ENCODE peak calls at places on chromosomes 12 and 14, in four cellular contexts. V is HepG2, P is K562, U is GM12878. H is an unnamed sample.

GRCh38 chr14:76761198-76761848 is at the start of gene VASH1:
- DNase-seq in V (no peak), U (no peak), P (peak), H (peak)

GRCh38 chr14:74240794-74241610 is 1.8 kb downstream of the VSX2 start:
- DNase-seq in V (no peak), U (no peak), P (no peak), H (peak)

GRCh38 chr12:81146228-81147225 is 68.6 kb downstream of the ACSS3 start:
- DNase-seq in P (no peak), U (no peak), V (peak), H (no peak)

GRCh38 chr12:109959411-109960093 is 36.6 kb downstream of the GIT2 start:
- DNase-seq in V (no peak), U (no peak), P (no peak), H (no peak)

GRCh38 chr14:31206536-31207286 is 882 bp downstream of the HECTD1 start:
- DNase-seq in V (peak), P (peak), U (no peak), H (peak)

GRCh38 chr12:81015510-81015909 is 62.4 kb upstream of the ACSS3 start:
- DNase-seq in P (no peak), U (no peak), V (peak), H (no peak)

GRCh38 chr12:121025442-121026226 is 9.3 kb upstream of the C12orf43 start:
- DNase-seq in V (peak), P (no peak), U (no peak), H (no peak)

GRCh38 chr14:94612580-94613554 is 676 bp downstream of the SERPINA3 start:
- DNase-seq in U (no peak), P (no peak), V (peak), H (no peak)

GRCh38 chr14:61417890-61418455 is 96.6 kb downstream of the PRKCH start:
- DNase-seq in U (no peak), P (no peak), V (no peak), H (no peak)

GRCh38 chr12:115155665-115156645 is 472.0 kb upstream of the TBX3 start:
- DNase-seq in P (no peak), U (no peak), V (no peak), H (no peak)

GRCh38 chr12:120220838-120221575 is 20.1 kb upstream of the RPLP0 start:
- DNase-seq in U (no peak), V (peak), P (no peak), H (no peak)

GRCh38 chr14:70658899-70659298 is 17.2 kb downstream of the TTC9 start:
- DNase-seq in U (no peak), P (no peak), V (no peak), H (no peak)

GRCh38 chr12:674272-674781 is 11.1 kb upstream of the NINJ2 start:
- DNase-seq in V (no peak), U (peak), P (peak), H (no peak)

GRCh38 chr12:69262264-69262974 is 23.1 kb downstream of the CPSF6 start:
- DNase-seq in P (no peak), V (no peak), U (no peak), H (no peak)

GRCh38 chr12:53005215-53005985 is 856 bp upstream of the EIF4B start:
- DNase-seq in U (no peak), P (no peak), V (no peak), H (peak)

GRCh38 chr14:24430682-24431568 is 1.2 kb downstream of the KHNYN start:
- DNase-seq in V (no peak), U (no peak), P (peak), H (no peak)

GRCh38 chr12:96247567-96247962 is 53.4 kb downstream of the ELK3 start:
- DNase-seq in U (no peak), P (no peak), V (no peak), H (no peak)

GRCh38 chr14:101716077-101716950 is 45.2 kb upstream of the PPP2R5C start:
- DNase-seq in P (peak), U (no peak), V (no peak), H (no peak)

GRCh38 chr12:93624595-93625294 is 52.3 kb downstream of the SOCS2 start:
- DNase-seq in P (peak), V (peak), U (peak), H (no peak)

GRCh38 chr14:101369916-101370592 is 191.2 kb upstream of the DIO3 start:
- DNase-seq in P (no peak), U (no peak), V (no peak), H (no peak)

GRCh38 chr14:106605548-106606448 is 1079.4 kb downstream of the TMEM121 start:
- DNase-seq in U (peak), P (peak), V (peak), H (peak)

GRCh38 chr14:95666450-95666849 is 19.8 kb upstream of the TCL1B start:
- DNase-seq in P (no peak), V (no peak), U (no peak), H (no peak)

GRCh38 chr14:64971890-64972785 is at the start of gene RAB15:
- DNase-seq in U (no peak), V (no peak), P (peak), H (peak)

GRCh38 chr12:21502164-21502496 is 541 bp downstream of the GOLT1B start:
- DNase-seq in U (peak), V (peak), P (peak), H (no peak)

GRCh38 chr12:94208433-94208921 is 60.1 kb downstream of the PLXNC1 start:
- DNase-seq in V (no peak), U (no peak), P (peak), H (no peak)

GRCh38 chr12:109461846-109462766 is 15.0 kb downstream of the KCTD10 start:
- DNase-seq in P (no peak), V (peak), U (no peak), H (peak)

GRCh38 chr12:101040936-101041335 is 169.1 kb downstream of the SLC5A8 start:
- DNase-seq in P (no peak), U (no peak), V (no peak), H (no peak)

GRCh38 chr12:57452181-57452936 is 2.7 kb upstream of the INHBE start:
- DNase-seq in U (no peak), V (no peak), P (peak), H (no peak)

GRCh38 chr12:99984271-99985128 is at the start of gene ANKS1B:
- DNase-seq in V (no peak), U (no peak), P (peak), H (peak)

GRCh38 chr14:20760950-20761349 is 7.3 kb upstream of the EDDM3B start:
- DNase-seq in V (no peak), U (no peak), P (no peak), H (no peak)

GRCh38 chr12:54300732-54301427 is at the start of gene NFE2:
- DNase-seq in U (no peak), V (peak), P (peak), H (peak)

GRCh38 chr12:1799068-1799881 is 21.1 kb upstream of the LRTM2 start:
- DNase-seq in U (no peak), V (no peak), P (no peak), H (peak)

GRCh38 chr14:33941727-33942126 is 9.1 kb downstream of the EGLN3 start:
- DNase-seq in V (no peak), U (no peak), P (no peak), H (no peak)

GRCh38 chr14:104001003-104001402 is 58.7 kb upstream of the RD3L start:
- DNase-seq in U (no peak), P (peak), V (peak), H (peak)
- TF ChIP-seq YY1 in U (no peak), P (no peak), V (no peak), H (no peak)

GRCh38 chr14:75427126-75427481 is 718 bp upstream of the JDP2 start:
- DNase-seq in V (no peak), P (no peak), U (no peak), H (no peak)
- TF ChIP-seq ZBTB33 in V (no peak), P (peak), U (no peak), H (no peak)

GRCh38 chr14:97977711-97978261 is 1180.6 kb downstream of the VRK1 start:
- DNase-seq in V (no peak), P (no peak), U (no peak), H (peak)
- TF ChIP-seq NFIC in V (no peak), P (no peak), U (no peak), H (no peak)

DNA sequence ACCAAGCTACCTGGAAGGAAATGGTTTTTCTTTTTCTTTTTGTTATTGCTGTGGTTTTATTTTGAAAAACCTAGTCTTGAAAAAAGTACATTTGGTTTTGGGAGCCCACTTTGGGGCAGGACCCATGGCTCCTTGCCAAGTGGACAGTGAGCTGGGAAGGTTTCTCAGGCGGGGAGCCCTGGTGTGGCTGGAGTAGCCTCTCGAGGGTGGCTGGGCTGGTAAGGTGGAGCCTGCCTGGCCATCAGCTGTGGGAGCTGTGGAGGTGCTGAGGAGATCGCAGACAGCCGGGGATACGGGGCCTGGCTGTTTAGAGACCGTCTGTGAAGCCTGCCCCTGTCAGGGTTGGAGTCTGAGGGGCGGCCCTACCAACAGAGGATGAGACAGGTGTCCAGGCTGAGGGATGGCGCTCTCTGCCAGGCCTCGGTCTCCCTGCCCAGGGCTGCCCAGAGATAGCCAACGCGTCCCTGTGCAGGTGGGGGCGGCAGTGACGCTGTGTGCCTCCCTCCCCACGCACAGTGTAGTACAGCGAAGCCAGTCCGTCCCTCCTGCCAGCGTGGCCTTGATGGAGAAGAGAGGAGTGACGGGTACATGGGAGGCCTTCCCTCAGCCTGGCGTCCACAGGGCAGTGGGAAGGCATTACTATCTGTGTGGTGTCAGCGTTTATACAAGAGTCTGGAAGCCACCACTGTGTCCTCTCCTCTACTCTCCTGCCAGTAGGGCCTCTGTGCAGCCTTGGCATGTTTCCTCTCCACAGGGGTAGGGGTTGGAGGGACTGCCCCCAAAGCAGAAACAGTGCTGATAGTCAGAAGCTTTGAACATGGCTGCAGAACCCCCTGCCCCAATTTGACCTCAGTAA is 5.9 kb downstream of the RIN3 start:
- DNase-seq in P (no peak), U (no peak), V (no peak), H (no peak)
- TF ChIP-seq YY1 in P (no peak), U (no peak), V (no peak), H (no peak)

GRCh38 chr14:40911161-40911560 is 695.5 kb upstream of the LRFN5 start:
- DNase-seq in U (no peak), V (no peak), P (no peak), H (no peak)

DNA sequence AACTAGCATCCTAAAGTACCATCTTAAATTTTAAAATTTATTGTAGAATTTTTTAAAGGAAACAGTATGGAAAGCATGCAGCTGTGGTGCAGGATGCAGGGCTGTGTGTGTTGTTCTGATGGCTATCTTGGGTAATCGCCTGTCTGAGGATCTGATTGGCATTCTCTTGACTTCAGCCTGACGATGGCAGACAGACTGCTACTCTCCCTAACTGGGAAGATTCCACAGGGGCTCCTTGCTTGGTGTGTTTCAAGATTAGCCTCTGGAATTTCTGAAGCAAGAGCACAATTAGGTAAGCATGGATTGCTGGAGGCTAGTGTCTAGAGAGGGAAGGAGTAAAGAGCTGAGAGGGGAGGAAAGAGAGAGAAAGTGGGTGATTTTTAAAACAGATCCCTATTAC is 696.8 kb upstream of the LRFN5 start:
- DNase-seq in V (no peak), P (no peak), U (no peak), H (peak)
- TF ChIP-seq ZBTB33 in V (no peak), P (no peak), U (no peak), H (no peak)

GRCh38 chr12:132356686-132357622 is 27.6 kb upstream of the GALNT9 start:
- DNase-seq in U (no peak), V (no peak), P (peak), H (no peak)
- TF ChIP-seq NFIC in U (no peak), V (no peak), P (no peak), H (no peak)

GRCh38 chr14:91402278-91403068 is 15.1 kb downstream of the CCDC88C start:
- DNase-seq in P (peak), V (no peak), U (no peak), H (no peak)
- TF ChIP-seq YY1 in P (no peak), V (no peak), U (no peak), H (no peak)

H was measured in SK-N-SH.